ENCODE peak calls at places on chromosomes 1 and 21, in ten cellular contexts. One of them, this sample, is unnamed.

GRCh38 chr1:204323887-204324286 is 35.8 kb downstream of the PLEKHA6 start:
- DNase-seq in ovary: no peak
- DNase-seq in vagina: no peak
- DNase-seq in prostate gland: no peak
- DNase-seq in A549: peak; percentile 45
- DNase-seq in K562: no peak
- DNase-seq in body of pancreas: no peak
- DNase-seq in IMR-90: peak; percentile 88
- DNase-seq in tibial nerve: no peak
- DNase-seq in uterus: no peak
- DNase-seq in this sample: no peak

GRCh38 chr1:116934586-116935207 is 25.0 kb downstream of the PTGFRN start:
- DNase-seq in ovary: no peak
- DNase-seq in vagina: no peak
- DNase-seq in prostate gland: no peak
- DNase-seq in A549: peak; percentile 6
- DNase-seq in K562: peak; percentile 60
- DNase-seq in body of pancreas: no peak
- DNase-seq in IMR-90: no peak
- DNase-seq in tibial nerve: no peak
- DNase-seq in uterus: no peak
- DNase-seq in this sample: no peak

GRCh38 chr21:25582888-25583287 is 24.4 kb downstream of the MRPL39 start:
- DNase-seq in ovary: no peak
- DNase-seq in vagina: no peak
- DNase-seq in prostate gland: no peak
- DNase-seq in A549: no peak
- DNase-seq in K562: no peak
- DNase-seq in body of pancreas: no peak
- DNase-seq in IMR-90: no peak
- DNase-seq in tibial nerve: no peak
- DNase-seq in uterus: no peak
- DNase-seq in this sample: no peak

GRCh38 chr1:69702085-69702484 is 134.4 kb downstream of the LRRC7 start:
- DNase-seq in ovary: no peak
- DNase-seq in vagina: no peak
- DNase-seq in prostate gland: no peak
- DNase-seq in A549: no peak
- DNase-seq in K562: no peak
- DNase-seq in body of pancreas: no peak
- DNase-seq in IMR-90: no peak
- DNase-seq in tibial nerve: no peak
- DNase-seq in uterus: no peak
- DNase-seq in this sample: no peak

GRCh38 chr1:5370321-5370720 is 621.9 kb downstream of the NPHP4 start:
- DNase-seq in ovary: no peak
- DNase-seq in vagina: no peak
- DNase-seq in prostate gland: no peak
- DNase-seq in A549: no peak
- DNase-seq in K562: no peak
- DNase-seq in body of pancreas: no peak
- DNase-seq in IMR-90: no peak
- DNase-seq in tibial nerve: no peak
- DNase-seq in uterus: no peak
- DNase-seq in this sample: no peak

GRCh38 chr1:17260738-17261137 is 11.8 kb downstream of the PADI3 start:
- DNase-seq in ovary: no peak
- DNase-seq in vagina: no peak
- DNase-seq in prostate gland: no peak
- DNase-seq in A549: no peak
- DNase-seq in K562: no peak
- DNase-seq in body of pancreas: no peak
- DNase-seq in IMR-90: no peak
- DNase-seq in tibial nerve: no peak
- DNase-seq in uterus: no peak
- DNase-seq in this sample: no peak

GRCh38 chr1:225580180-225581099 is 72.5 kb downstream of the ENAH start:
- DNase-seq in ovary: no peak
- DNase-seq in vagina: no peak
- DNase-seq in prostate gland: no peak
- DNase-seq in A549: no peak
- DNase-seq in K562: no peak
- DNase-seq in body of pancreas: no peak
- DNase-seq in IMR-90: no peak
- DNase-seq in tibial nerve: no peak
- DNase-seq in uterus: no peak
- DNase-seq in this sample: no peak

GRCh38 chr1:115065021-115065420 is 24.3 kb downstream of the TSPAN2 start:
- DNase-seq in ovary: no peak
- DNase-seq in vagina: no peak
- DNase-seq in prostate gland: no peak
- DNase-seq in A549: no peak
- DNase-seq in K562: no peak
- DNase-seq in body of pancreas: no peak
- DNase-seq in IMR-90: no peak
- DNase-seq in tibial nerve: no peak
- DNase-seq in uterus: no peak
- DNase-seq in this sample: no peak

DNA sequence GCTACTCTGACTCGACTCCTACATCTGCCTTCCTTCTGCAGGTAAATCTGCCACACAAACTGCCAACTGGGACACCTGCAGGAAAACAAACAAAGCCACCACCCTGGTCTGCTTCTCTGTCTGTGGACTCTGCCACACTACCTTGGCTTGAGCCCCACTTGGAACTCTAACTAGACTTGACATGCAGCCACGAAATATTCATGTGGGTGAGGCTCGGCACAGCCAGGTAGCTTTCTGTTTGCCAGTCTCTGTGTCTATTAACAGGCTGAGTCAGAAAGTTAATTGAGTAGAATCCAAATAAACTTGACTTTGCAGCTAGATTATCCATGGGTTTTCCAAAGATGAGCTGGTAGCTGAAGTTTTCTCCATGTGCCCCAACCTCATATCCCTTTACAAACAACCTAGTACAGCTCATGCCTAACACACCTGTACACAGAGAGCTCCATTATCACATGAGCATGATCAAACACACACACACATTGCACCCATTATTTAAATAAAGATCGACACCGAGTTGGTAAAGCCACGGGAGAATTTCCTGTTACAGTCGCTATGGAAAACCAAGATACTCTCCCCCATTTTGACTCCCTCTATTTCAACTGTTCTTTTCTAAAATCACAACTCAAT is 811 bp downstream of the C1orf116 start:
- DNase-seq in ovary: no peak
- DNase-seq in vagina: no peak
- DNase-seq in prostate gland: peak; percentile 95
- DNase-seq in A549: no peak
- DNase-seq in K562: no peak
- DNase-seq in body of pancreas: peak; percentile 89
- DNase-seq in IMR-90: no peak
- DNase-seq in tibial nerve: no peak
- DNase-seq in uterus: no peak
- DNase-seq in this sample: no peak
- TF ChIP-seq POLR2A in ovary: no peak
- TF ChIP-seq POLR2A in vagina: no peak
- TF ChIP-seq POLR2A in prostate gland: peak; percentile 54
- TF ChIP-seq POLR2A in A549: no peak
- TF ChIP-seq POLR2A in K562: no peak
- TF ChIP-seq POLR2A in body of pancreas: peak; percentile 9
- TF ChIP-seq POLR2A in IMR-90: no peak
- TF ChIP-seq POLR2A in tibial nerve: no peak
- TF ChIP-seq POLR2A in uterus: no peak
- TF ChIP-seq POLR2A in this sample: no peak

GRCh38 chr1:92948071-92948470 is 13.2 kb downstream of the DIPK1A start:
- DNase-seq in ovary: no peak
- DNase-seq in vagina: no peak
- DNase-seq in prostate gland: no peak
- DNase-seq in A549: no peak
- DNase-seq in K562: no peak
- DNase-seq in body of pancreas: no peak
- DNase-seq in IMR-90: no peak
- DNase-seq in tibial nerve: no peak
- DNase-seq in uterus: no peak
- DNase-seq in this sample: no peak

GRCh38 chr1:92953491-92953890 is 7.8 kb downstream of the DIPK1A start:
- DNase-seq in ovary: no peak
- DNase-seq in vagina: no peak
- DNase-seq in prostate gland: no peak
- DNase-seq in A549: no peak
- DNase-seq in K562: no peak
- DNase-seq in body of pancreas: no peak
- DNase-seq in IMR-90: no peak
- DNase-seq in tibial nerve: no peak
- DNase-seq in uterus: no peak
- DNase-seq in this sample: no peak

GRCh38 chr1:92952714-92953113 is 8.5 kb downstream of the DIPK1A start:
- DNase-seq in ovary: no peak
- DNase-seq in vagina: no peak
- DNase-seq in prostate gland: no peak
- DNase-seq in A549: no peak
- DNase-seq in K562: no peak
- DNase-seq in body of pancreas: no peak
- DNase-seq in IMR-90: no peak
- DNase-seq in tibial nerve: no peak
- DNase-seq in uterus: no peak
- DNase-seq in this sample: no peak

GRCh38 chr1:92951141-92951582 is 10.1 kb downstream of the DIPK1A start:
- DNase-seq in ovary: no peak
- DNase-seq in vagina: no peak
- DNase-seq in prostate gland: no peak
- DNase-seq in A549: peak; percentile 60
- DNase-seq in K562: no peak
- DNase-seq in body of pancreas: peak; percentile 18
- DNase-seq in IMR-90: peak; percentile 71
- DNase-seq in tibial nerve: no peak
- DNase-seq in uterus: no peak
- DNase-seq in this sample: no peak

DNA sequence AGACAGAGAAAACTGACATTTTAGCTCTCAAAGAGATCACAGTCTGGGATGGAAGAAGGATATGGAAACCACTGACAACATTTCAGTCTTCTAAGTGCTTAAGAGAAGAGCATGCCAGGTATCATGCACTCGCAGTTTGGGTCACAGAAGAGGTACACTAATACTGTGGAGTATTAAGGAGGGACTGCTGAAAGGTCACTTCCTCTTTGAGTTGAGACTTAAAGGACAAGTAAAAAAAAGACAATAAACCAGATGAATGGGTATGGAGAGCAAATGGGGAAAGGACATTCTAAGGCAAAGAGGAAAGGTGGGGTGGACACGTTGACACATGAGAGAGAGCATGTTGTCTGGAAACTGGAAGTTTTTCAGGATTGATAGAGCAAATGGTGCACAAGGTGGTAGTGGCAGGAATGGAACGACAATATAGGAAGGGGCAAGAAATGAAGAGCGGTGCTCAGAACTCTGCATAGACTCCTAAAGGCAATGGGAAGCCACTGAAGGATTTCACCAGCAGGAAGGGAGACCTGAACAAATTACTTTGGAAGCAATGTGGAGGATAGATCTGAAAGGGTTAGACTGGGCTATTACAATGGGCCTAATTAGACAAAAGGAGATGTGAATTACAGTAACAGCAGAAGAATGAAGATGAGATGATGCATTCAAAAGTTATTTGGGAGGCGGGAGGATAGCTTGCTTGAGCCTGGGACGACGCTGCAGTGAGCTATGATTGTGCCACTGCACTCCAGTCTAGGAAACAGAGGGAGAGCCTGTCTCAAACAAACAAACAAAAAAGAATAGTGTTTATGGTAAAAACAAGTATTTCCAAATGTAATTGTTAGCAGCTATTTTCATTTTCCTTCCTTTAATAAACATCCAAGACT is 11.1 kb downstream of the DIPK1A start:
- DNase-seq in ovary: no peak
- DNase-seq in vagina: no peak
- DNase-seq in prostate gland: no peak
- DNase-seq in A549: peak; percentile 52
- DNase-seq in K562: no peak
- DNase-seq in body of pancreas: no peak
- DNase-seq in IMR-90: peak; percentile 65
- DNase-seq in tibial nerve: no peak
- DNase-seq in uterus: no peak
- DNase-seq in this sample: no peak
- H3K4me1 ChIP-seq in ovary: no peaks in the 10 kb centered on the region
- H3K4me1 ChIP-seq in vagina: no peaks in the 10 kb centered on the region
- H3K4me1 ChIP-seq in prostate gland: no peaks in the 10 kb centered on the region
- H3K4me1 ChIP-seq in A549: peaks cover 32% of the 10 kb centered on the region
- H3K4me1 ChIP-seq in K562: peaks cover 3% of the 10 kb centered on the region
- H3K4me1 ChIP-seq in body of pancreas: no peaks in the 10 kb centered on the region
- H3K4me1 ChIP-seq in IMR-90: peaks cover 8% of the 10 kb centered on the region
- H3K4me1 ChIP-seq in tibial nerve: no peaks in the 10 kb centered on the region
- H3K4me1 ChIP-seq in uterus: no peaks in the 10 kb centered on the region
- H3K4me1 ChIP-seq in this sample: peaks cover 20% of the 10 kb centered on the region

DNA sequence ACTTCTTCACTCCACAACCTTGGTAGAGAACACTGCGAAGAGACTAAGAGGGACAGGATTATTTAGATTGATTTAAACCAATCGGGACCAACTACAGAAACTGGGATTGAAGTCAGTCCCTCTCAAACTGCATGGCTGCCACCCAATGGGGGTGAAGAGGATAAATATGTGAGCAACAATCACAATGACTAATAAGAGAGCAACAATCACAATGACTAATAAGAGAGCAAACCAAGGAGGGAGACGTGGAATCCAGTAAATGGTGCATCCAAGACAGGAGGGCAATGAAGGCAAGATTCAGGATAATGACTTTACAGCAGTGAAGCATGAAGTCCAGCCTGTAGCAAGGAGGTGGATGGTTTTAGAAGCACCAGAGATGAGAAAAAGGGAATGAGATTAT is 322.8 kb downstream of the TTLL7 start:
- DNase-seq in ovary: no peak
- DNase-seq in vagina: no peak
- DNase-seq in prostate gland: no peak
- DNase-seq in A549: no peak
- DNase-seq in K562: no peak
- DNase-seq in body of pancreas: no peak
- DNase-seq in IMR-90: no peak
- DNase-seq in tibial nerve: no peak
- DNase-seq in uterus: no peak
- DNase-seq in this sample: no peak
- TF ChIP-seq POLR2A in ovary: no peak
- TF ChIP-seq POLR2A in vagina: no peak
- TF ChIP-seq POLR2A in prostate gland: no peak
- TF ChIP-seq POLR2A in A549: no peak
- TF ChIP-seq POLR2A in K562: no peak
- TF ChIP-seq POLR2A in body of pancreas: no peak
- TF ChIP-seq POLR2A in IMR-90: no peak
- TF ChIP-seq POLR2A in tibial nerve: no peak
- TF ChIP-seq POLR2A in uterus: no peak
- TF ChIP-seq POLR2A in this sample: no peak

GRCh38 chr1:227890451-227891222 is 57.1 kb downstream of the WNT9A start:
- DNase-seq in ovary: peak; percentile 15
- DNase-seq in vagina: peak; percentile 95
- DNase-seq in prostate gland: peak; percentile 2
- DNase-seq in A549: no peak
- DNase-seq in K562: no peak
- DNase-seq in body of pancreas: no peak
- DNase-seq in IMR-90: no peak
- DNase-seq in tibial nerve: no peak
- DNase-seq in uterus: no peak
- DNase-seq in this sample: peak; percentile 6

GRCh38 chr1:227889863-227890405 is 57.8 kb downstream of the WNT9A start:
- DNase-seq in ovary: peak; percentile 19
- DNase-seq in vagina: peak; percentile 81
- DNase-seq in prostate gland: peak; percentile 2
- DNase-seq in A549: no peak
- DNase-seq in K562: no peak
- DNase-seq in body of pancreas: no peak
- DNase-seq in IMR-90: no peak
- DNase-seq in tibial nerve: no peak
- DNase-seq in uterus: no peak
- DNase-seq in this sample: no peak

GRCh38 chr1:227887697-227888403 is 59.9 kb downstream of the WNT9A start:
- DNase-seq in ovary: peak; percentile 57
- DNase-seq in vagina: peak; percentile 95
- DNase-seq in prostate gland: peak; percentile 29
- DNase-seq in A549: no peak
- DNase-seq in K562: no peak
- DNase-seq in body of pancreas: peak; percentile 32
- DNase-seq in IMR-90: no peak
- DNase-seq in tibial nerve: peak; percentile 55
- DNase-seq in uterus: peak; percentile 75
- DNase-seq in this sample: peak; percentile 37

GRCh38 chr1:227888404-227889046 is 59.2 kb downstream of the WNT9A start:
- DNase-seq in ovary: peak; percentile 25
- DNase-seq in vagina: peak; percentile 91
- DNase-seq in prostate gland: no peak
- DNase-seq in A549: no peak
- DNase-seq in K562: no peak
- DNase-seq in body of pancreas: peak; percentile 7
- DNase-seq in IMR-90: no peak
- DNase-seq in tibial nerve: no peak
- DNase-seq in uterus: no peak
- DNase-seq in this sample: no peak

DNA sequence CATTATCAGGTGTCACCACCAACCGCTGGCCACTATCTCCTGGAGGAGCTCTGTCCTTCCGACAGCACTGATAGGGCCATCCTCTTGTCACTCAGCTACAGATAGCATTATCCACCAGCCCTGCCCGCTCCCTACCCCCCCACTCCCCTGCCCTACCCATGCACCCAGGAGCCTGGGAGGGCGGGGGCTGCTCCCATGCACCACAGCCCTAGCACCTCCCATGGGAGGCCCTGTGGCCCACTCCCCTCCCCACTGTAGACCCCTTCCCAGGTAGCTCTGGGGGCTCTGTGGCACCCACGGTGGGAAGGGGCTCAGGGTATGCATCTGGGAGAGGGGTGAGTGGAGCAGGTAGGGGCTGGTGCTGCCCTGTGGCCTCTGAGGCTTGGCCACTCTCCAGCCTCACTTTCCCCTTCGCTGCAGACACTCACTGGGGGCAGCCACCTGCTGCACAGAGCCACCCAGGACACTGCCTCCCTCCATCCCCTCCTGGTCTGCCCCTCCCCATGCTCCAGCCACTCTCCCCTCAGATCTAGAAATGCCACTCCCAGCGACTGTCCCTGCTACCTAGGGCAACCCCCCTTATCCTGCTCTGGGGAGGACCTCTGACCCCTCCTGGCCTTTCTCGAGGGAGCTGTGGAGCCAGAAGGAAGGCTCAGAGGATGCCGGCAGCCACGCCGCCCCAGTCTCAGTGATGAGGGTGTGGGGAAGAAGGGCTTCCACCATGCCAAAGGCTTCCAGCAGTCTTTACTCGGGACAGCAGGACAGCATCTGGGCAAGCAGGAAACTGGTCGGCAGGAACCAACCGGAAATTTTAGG is 58.5 kb downstream of the WNT9A start:
- DNase-seq in ovary: peak; percentile 20
- DNase-seq in vagina: peak; percentile 95
- DNase-seq in prostate gland: no peak
- DNase-seq in A549: no peak
- DNase-seq in K562: peak; percentile 87
- DNase-seq in body of pancreas: peak; percentile 9
- DNase-seq in IMR-90: no peak
- DNase-seq in tibial nerve: no peak
- DNase-seq in uterus: no peak
- DNase-seq in this sample: peak; percentile 6
- H3K4me1 ChIP-seq in ovary: peaks cover 9% of the 10 kb centered on the region
- H3K4me1 ChIP-seq in vagina: peaks cover 32% of the 10 kb centered on the region
- H3K4me1 ChIP-seq in prostate gland: peaks cover 8% of the 10 kb centered on the region
- H3K4me1 ChIP-seq in A549: peaks cover 10% of the 10 kb centered on the region
- H3K4me1 ChIP-seq in K562: peaks cover 80% of the 10 kb centered on the region
- H3K4me1 ChIP-seq in body of pancreas: peaks cover 13% of the 10 kb centered on the region
- H3K4me1 ChIP-seq in IMR-90: no peaks in the 10 kb centered on the region
- H3K4me1 ChIP-seq in tibial nerve: no peaks in the 10 kb centered on the region
- H3K4me1 ChIP-seq in uterus: peaks cover 14% of the 10 kb centered on the region
- H3K4me1 ChIP-seq in this sample: no peaks in the 10 kb centered on the region

This sample was measured in gastrocnemius medialis.